ENCODE peak calls at places on chromosomes 4 and X, in nine cellular contexts. One of them, this sample, is unnamed.

GRCh38 chrX:29528281-29528680 is 687.1 kb upstream of the MAGEB2 start:
- DNase-seq in AG08395: no peak
- DNase-seq in stimulated activated CD8-positive, alpha-beta memory T cell treated with anti-CD3 and anti-CD28 coated beads, Interleukin-15, amount 100 ng/mL, for 1 hour: no peak
- DNase-seq in astrocyte of the cerebellum: no peak
- DNase-seq in naive B cell: no peak
- DNase-seq in NCI-H2029 treated with DMSO at 0.1 percent for 48 hours: no peak
- DNase-seq in Calu3: no peak
- DNase-seq in NCI-H774: no peak
- DNase-seq in T-helper 1 cell: no peak
- DNase-seq in this sample: peak

GRCh38 chr4:186485621-186486062 is 69.7 kb downstream of the MTNR1A start:
- DNase-seq in stimulated activated CD8-positive, alpha-beta memory T cell treated with anti-CD3 and anti-CD28 coated beads, Interleukin-15, amount 100 ng/mL, for 1 hour: no peak
- DNase-seq in NCI-H2029 treated with DMSO at 0.1 percent for 48 hours: no peak
- DNase-seq in NCI-H774: no peak
- DNase-seq in T-helper 1 cell: no peak
- DNase-seq in astrocyte of the cerebellum: no peak
- DNase-seq in Calu3: no peak
- DNase-seq in naive B cell: no peak
- DNase-seq in AG08395: peak
- DNase-seq in this sample: no peak

GRCh38 chr4:123353656-123354055 is 42.9 kb upstream of the SPRY1 start:
- DNase-seq in Calu3: no peak
- DNase-seq in astrocyte of the cerebellum: no peak
- DNase-seq in NCI-H2029 treated with DMSO at 0.1 percent for 48 hours: no peak
- DNase-seq in naive B cell: no peak
- DNase-seq in NCI-H774: no peak
- DNase-seq in T-helper 1 cell: no peak
- DNase-seq in AG08395: no peak
- DNase-seq in stimulated activated CD8-positive, alpha-beta memory T cell treated with anti-CD3 and anti-CD28 coated beads, Interleukin-15, amount 100 ng/mL, for 1 hour: no peak
- DNase-seq in this sample: no peak

GRCh38 chr4:15719506-15719905 is 16.6 kb downstream of the BST1 start:
- DNase-seq in naive B cell: no peak
- DNase-seq in NCI-H774: no peak
- DNase-seq in T-helper 1 cell: no peak
- DNase-seq in astrocyte of the cerebellum: no peak
- DNase-seq in AG08395: no peak
- DNase-seq in NCI-H2029 treated with DMSO at 0.1 percent for 48 hours: no peak
- DNase-seq in Calu3: no peak
- DNase-seq in stimulated activated CD8-positive, alpha-beta memory T cell treated with anti-CD3 and anti-CD28 coated beads, Interleukin-15, amount 100 ng/mL, for 1 hour: no peak
- DNase-seq in this sample: no peak

GRCh38 chrX:15127010-15127409 is 142.9 kb downstream of the ASB9 start:
- DNase-seq in NCI-H774: no peak
- DNase-seq in astrocyte of the cerebellum: no peak
- DNase-seq in AG08395: no peak
- DNase-seq in NCI-H2029 treated with DMSO at 0.1 percent for 48 hours: no peak
- DNase-seq in stimulated activated CD8-positive, alpha-beta memory T cell treated with anti-CD3 and anti-CD28 coated beads, Interleukin-15, amount 100 ng/mL, for 1 hour: no peak
- DNase-seq in naive B cell: no peak
- DNase-seq in Calu3: no peak
- DNase-seq in T-helper 1 cell: no peak
- DNase-seq in this sample: no peak

GRCh38 chr4:150078996-150079581 is 844 bp downstream of the DCLK2 start:
- DNase-seq in T-helper 1 cell: no peak
- DNase-seq in AG08395: peak
- DNase-seq in NCI-H774: peak
- DNase-seq in stimulated activated CD8-positive, alpha-beta memory T cell treated with anti-CD3 and anti-CD28 coated beads, Interleukin-15, amount 100 ng/mL, for 1 hour: no peak
- DNase-seq in NCI-H2029 treated with DMSO at 0.1 percent for 48 hours: no peak
- DNase-seq in naive B cell: peak
- DNase-seq in astrocyte of the cerebellum: no peak
- DNase-seq in Calu3: peak
- DNase-seq in this sample: peak

GRCh38 chr4:139622856-139623255 is 42.8 kb upstream of the MGST2 start:
- DNase-seq in astrocyte of the cerebellum: no peak
- DNase-seq in T-helper 1 cell: no peak
- DNase-seq in NCI-H774: no peak
- DNase-seq in stimulated activated CD8-positive, alpha-beta memory T cell treated with anti-CD3 and anti-CD28 coated beads, Interleukin-15, amount 100 ng/mL, for 1 hour: no peak
- DNase-seq in Calu3: no peak
- DNase-seq in NCI-H2029 treated with DMSO at 0.1 percent for 48 hours: no peak
- DNase-seq in naive B cell: no peak
- DNase-seq in AG08395: no peak
- DNase-seq in this sample: no peak

GRCh38 chr4:25060586-25061340 is 30.0 kb upstream of the LGI2 start:
- DNase-seq in astrocyte of the cerebellum: no peak
- DNase-seq in NCI-H2029 treated with DMSO at 0.1 percent for 48 hours: no peak
- DNase-seq in naive B cell: no peak
- DNase-seq in stimulated activated CD8-positive, alpha-beta memory T cell treated with anti-CD3 and anti-CD28 coated beads, Interleukin-15, amount 100 ng/mL, for 1 hour: no peak
- DNase-seq in AG08395: no peak
- DNase-seq in Calu3: no peak
- DNase-seq in T-helper 1 cell: no peak
- DNase-seq in NCI-H774: no peak
- DNase-seq in this sample: no peak

GRCh38 chr4:70838400-70838971 is 1.2 kb downstream of the GRSF1 start:
- DNase-seq in NCI-H774: no peak
- DNase-seq in Calu3: no peak
- DNase-seq in naive B cell: no peak
- DNase-seq in T-helper 1 cell: no peak
- DNase-seq in astrocyte of the cerebellum: no peak
- DNase-seq in AG08395: peak
- DNase-seq in stimulated activated CD8-positive, alpha-beta memory T cell treated with anti-CD3 and anti-CD28 coated beads, Interleukin-15, amount 100 ng/mL, for 1 hour: no peak
- DNase-seq in NCI-H2029 treated with DMSO at 0.1 percent for 48 hours: peak
- DNase-seq in this sample: no peak

GRCh38 chr4:79476196-79476595 is 68.2 kb upstream of the GK2 start:
- DNase-seq in stimulated activated CD8-positive, alpha-beta memory T cell treated with anti-CD3 and anti-CD28 coated beads, Interleukin-15, amount 100 ng/mL, for 1 hour: no peak
- DNase-seq in T-helper 1 cell: no peak
- DNase-seq in astrocyte of the cerebellum: no peak
- DNase-seq in NCI-H2029 treated with DMSO at 0.1 percent for 48 hours: no peak
- DNase-seq in NCI-H774: no peak
- DNase-seq in Calu3: no peak
- DNase-seq in naive B cell: no peak
- DNase-seq in AG08395: no peak
- DNase-seq in this sample: no peak

GRCh38 chr4:102174800-102175199 is 170.5 kb downstream of the SLC39A8 start:
- DNase-seq in AG08395: peak
- DNase-seq in astrocyte of the cerebellum: peak
- DNase-seq in T-helper 1 cell: no peak
- DNase-seq in NCI-H774: no peak
- DNase-seq in NCI-H2029 treated with DMSO at 0.1 percent for 48 hours: no peak
- DNase-seq in naive B cell: no peak
- DNase-seq in stimulated activated CD8-positive, alpha-beta memory T cell treated with anti-CD3 and anti-CD28 coated beads, Interleukin-15, amount 100 ng/mL, for 1 hour: no peak
- DNase-seq in Calu3: no peak
- DNase-seq in this sample: no peak

GRCh38 chr4:54543088-54543795 is 114.5 kb upstream of the KIT start:
- DNase-seq in astrocyte of the cerebellum: peak
- DNase-seq in naive B cell: no peak
- DNase-seq in stimulated activated CD8-positive, alpha-beta memory T cell treated with anti-CD3 and anti-CD28 coated beads, Interleukin-15, amount 100 ng/mL, for 1 hour: no peak
- DNase-seq in NCI-H2029 treated with DMSO at 0.1 percent for 48 hours: no peak
- DNase-seq in T-helper 1 cell: no peak
- DNase-seq in NCI-H774: no peak
- DNase-seq in AG08395: peak
- DNase-seq in Calu3: no peak
- DNase-seq in this sample: no peak

GRCh38 chrX:25049347-25049746 is 33.6 kb upstream of the ARX start:
- DNase-seq in naive B cell: no peak
- DNase-seq in NCI-H774: no peak
- DNase-seq in AG08395: no peak
- DNase-seq in NCI-H2029 treated with DMSO at 0.1 percent for 48 hours: no peak
- DNase-seq in T-helper 1 cell: no peak
- DNase-seq in Calu3: peak
- DNase-seq in astrocyte of the cerebellum: no peak
- DNase-seq in stimulated activated CD8-positive, alpha-beta memory T cell treated with anti-CD3 and anti-CD28 coated beads, Interleukin-15, amount 100 ng/mL, for 1 hour: no peak
- DNase-seq in this sample: no peak

GRCh38 chr4:7194251-7195137 is 2.2 kb downstream of the SORCS2 start:
- DNase-seq in astrocyte of the cerebellum: no peak
- DNase-seq in T-helper 1 cell: no peak
- DNase-seq in NCI-H2029 treated with DMSO at 0.1 percent for 48 hours: peak
- DNase-seq in NCI-H774: no peak
- DNase-seq in Calu3: peak
- DNase-seq in AG08395: peak
- DNase-seq in naive B cell: no peak
- DNase-seq in stimulated activated CD8-positive, alpha-beta memory T cell treated with anti-CD3 and anti-CD28 coated beads, Interleukin-15, amount 100 ng/mL, for 1 hour: no peak
- DNase-seq in this sample: no peak

This sample was measured in GM06990.